ENCODE peak calls at places on chromosomes 3 and 15, in four cellular contexts. A is HEK293T, Z is WTC11, D is HepG2. H is an unnamed sample.

GRCh38 chr15:38769492-38769891 is 204.9 kb upstream of the RASGRP1 start:
- DNase-seq in A (no peak), Z (no peak), D (no peak), H (no peak)

GRCh38 chr15:84883433-84883832 is 1.0 kb upstream of the SLC28A1 start:
- DNase-seq in A (no peak), Z (no peak), D (peak), H (no peak)

GRCh38 chr3:124250053-124250452 is 258.1 kb upstream of the ROPN1 start:
- DNase-seq in A (no peak), Z (no peak), D (no peak), H (no peak)

GRCh38 chr15:62125763-62126162 is 39.3 kb downstream of the C2CD4B start:
- DNase-seq in A (peak), Z (no peak), D (peak), H (peak)

GRCh38 chr3:14561051-14561634 is 21.0 kb upstream of the GRIP2 start:
- DNase-seq in A (no peak), Z (no peak), D (no peak), H (no peak)

GRCh38 chr3:139455855-139456254 is 20.5 kb downstream of the RBP2 start:
- DNase-seq in A (peak), Z (no peak), D (no peak), H (no peak)

GRCh38 chr3:175951047-175951694 is 1092.0 kb downstream of the NAALADL2 start:
- DNase-seq in A (no peak), Z (no peak), D (no peak), H (no peak)

GRCh38 chr3:149371001-149371722 is 6.3 kb downstream of the TM4SF1 start:
- DNase-seq in A (no peak), Z (no peak), D (peak), H (no peak)

GRCh38 chr15:51368751-51369450 is 27.4 kb downstream of the GLDN start:
- DNase-seq in A (no peak), Z (no peak), D (peak), H (no peak)

GRCh38 chr3:172749201-172749965 is 1.1 kb upstream of the ECT2 start:
- DNase-seq in A (no peak), Z (no peak), D (peak), H (no peak)

GRCh38 chr3:11661827-11662226 is 18.1 kb upstream of the VGLL4 start:
- DNase-seq in A (no peak), Z (no peak), D (no peak), H (no peak)

GRCh38 chr3:53145109-53146077 is 15.2 kb upstream of the RFT1 start:
- DNase-seq in A (no peak), Z (no peak), D (no peak), H (no peak)

GRCh38 chr15:33675246-33675645 is 293.1 kb upstream of the CHRM5 start:
- DNase-seq in A (peak), Z (no peak), D (no peak), H (peak)

GRCh38 chr3:109973733-109974132 is 636.4 kb upstream of the DPPA4 start:
- DNase-seq in A (no peak), Z (no peak), D (no peak), H (no peak)

GRCh38 chr3:135981701-135982403 is 16.3 kb downstream of the PPP2R3A start:
- DNase-seq in A (no peak), Z (no peak), D (no peak), H (no peak)

DNA sequence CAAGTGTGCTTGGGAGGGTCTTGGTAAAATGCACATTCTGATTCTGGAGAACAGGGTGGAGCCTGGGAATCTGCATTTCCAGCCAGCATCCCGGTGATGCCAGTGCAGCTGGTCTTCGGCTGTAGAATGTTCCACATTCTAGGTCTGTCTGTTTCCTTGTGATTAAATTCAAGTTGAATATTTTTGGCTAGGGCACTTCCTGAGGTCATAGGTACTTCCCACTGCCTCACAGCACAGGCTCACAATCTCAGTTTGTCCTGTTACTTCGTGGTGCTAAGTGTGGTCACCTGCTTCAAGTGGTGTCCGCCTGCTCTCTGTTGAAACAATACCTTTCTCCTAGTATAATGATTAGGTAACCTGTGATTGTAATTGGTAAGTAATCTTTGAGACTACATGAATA is 40.1 kb downstream of the FLNB start:
- DNase-seq in A (no peak), Z (no peak), D (no peak), H (no peak)
- TF ChIP-seq ELF4 in A (no peak), Z (no peak), D (no peak), H (no peak)

GRCh38 chr3:29949131-29949530 is 657.3 kb upstream of the TGFBR2 start:
- DNase-seq in A (no peak), Z (no peak), D (no peak), H (no peak)
- TF ChIP-seq ELF4 in A (no peak), Z (no peak), D (no peak), H (no peak)

GRCh38 chr3:192825657-192826200 is 91.9 kb downstream of the MB21D2 start:
- DNase-seq in A (no peak), Z (no peak), D (peak), H (no peak)
- TF ChIP-seq ELF4 in A (no peak), Z (no peak), D (no peak), H (no peak)

DNA sequence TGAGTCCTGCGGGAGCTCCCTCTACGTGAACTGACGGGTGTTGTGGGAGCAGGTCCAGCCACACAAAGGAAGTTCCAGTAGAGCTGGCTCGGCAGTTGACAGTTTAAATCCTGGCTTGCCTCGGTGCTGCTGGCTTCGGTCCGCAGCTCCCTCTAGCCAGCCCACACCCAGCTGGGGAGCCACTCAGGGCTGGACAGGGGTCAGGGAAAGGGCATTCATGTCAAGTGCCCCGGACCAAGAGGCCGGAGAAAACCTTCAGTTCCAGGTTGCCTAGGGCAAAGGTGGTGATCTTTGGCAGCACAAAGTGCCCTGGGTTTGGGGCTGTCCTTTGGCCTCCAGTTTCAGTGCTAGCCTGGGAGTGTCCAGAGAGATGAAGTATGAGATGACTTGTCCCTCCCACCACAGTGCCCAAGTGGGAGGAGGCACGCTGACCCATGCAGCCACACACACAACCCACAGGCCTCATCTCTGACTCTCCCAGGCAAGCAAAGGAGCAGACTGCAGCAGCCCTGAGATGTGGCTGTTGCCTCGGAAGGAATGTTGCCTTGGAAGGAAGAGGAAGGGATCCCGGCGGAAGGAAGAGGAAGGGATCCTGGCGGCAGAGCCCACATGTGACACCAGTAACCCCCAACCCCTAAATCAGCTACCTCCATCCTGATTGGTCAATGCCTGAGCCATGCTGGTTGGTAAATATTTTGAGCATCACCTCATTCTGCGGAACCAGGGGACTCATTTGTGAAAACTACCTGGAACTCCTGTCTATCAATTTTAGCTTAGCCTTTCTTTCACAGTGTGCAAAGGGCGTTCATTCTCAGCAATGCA is 13.9 kb upstream of the ANPEP start:
- DNase-seq in A (no peak), Z (no peak), D (no peak), H (peak)
- TF ChIP-seq ELF4 in A (no peak), Z (no peak), D (no peak), H (no peak)

H was measured in K562.